ENCODE peak calls at places on chromosomes 1 and 21, in seven cellular contexts. E is psoas muscle; I is adrenal gland; T is naive thymus-derived CD4-positive, alpha-beta T cell; S is right atrium auricular region; U is right cardiac atrium; Q is neuronal stem cell. H is an unnamed sample.

GRCh38 chr1:230909974-230910754 is 41.8 kb upstream of the C1orf198 start:
- DNase-seq in E (peak; percentile 59), I (no peak), U (peak; percentile 78), Q (no peak), S (no peak), T (no peak), H (peak; percentile 24)

GRCh38 chr1:211036701-211037494 is 97.0 kb downstream of the KCNH1 start:
- DNase-seq in Q (no peak), U (no peak), S (no peak), T (no peak), E (no peak), I (no peak), H (no peak)

GRCh38 chr1:46819335-46819734 is 20.5 kb downstream of the CYP4B1 start:
- DNase-seq in U (no peak), E (no peak), Q (no peak), S (no peak), T (no peak), I (no peak), H (no peak)

GRCh38 chr1:34263411-34263810 is 86.7 kb downstream of the C1orf94 start:
- DNase-seq in I (no peak), U (no peak), T (no peak), Q (no peak), S (no peak), E (no peak), H (no peak)

GRCh38 chr21:43937898-43938309 is 72.9 kb downstream of the AGPAT3 start:
- DNase-seq in S (no peak), E (no peak), T (no peak), Q (no peak), I (no peak), U (no peak), H (no peak)

GRCh38 chr1:206145771-206146290 is 28.6 kb upstream of the AVPR1B start:
- DNase-seq in S (no peak), E (no peak), T (no peak), I (no peak), U (no peak), Q (no peak), H (no peak)

GRCh38 chr1:41461790-41462679 is 22.4 kb downstream of the EDN2 start:
- DNase-seq in U (no peak), E (no peak), S (no peak), Q (no peak), T (no peak), I (no peak), H (no peak)

GRCh38 chr1:79556189-79556588 is 549.7 kb upstream of the ADGRL4 start:
- DNase-seq in I (no peak), U (no peak), S (no peak), T (no peak), E (no peak), Q (no peak), H (no peak)

GRCh38 chr21:44088401-44088780 is 18.8 kb upstream of the PWP2 start:
- DNase-seq in S (no peak), Q (no peak), I (no peak), T (no peak), U (no peak), E (no peak), H (no peak)

GRCh38 chr1:245807306-245807705 is 652.5 kb downstream of the KIF26B start:
- DNase-seq in E (no peak), I (no peak), U (no peak), Q (no peak), T (no peak), S (no peak), H (no peak)

GRCh38 chr1:95012389-95012788 is 60.4 kb downstream of the ALG14 start:
- DNase-seq in I (peak; percentile 71), E (no peak), U (no peak), T (no peak), Q (no peak), S (no peak), H (no peak)

GRCh38 chr1:11337536-11338350 is 64.7 kb downstream of the UBIAD1 start:
- DNase-seq in I (peak; percentile 42), E (peak; percentile 76), S (no peak), T (peak; percentile 67), Q (peak; percentile 58), U (peak; percentile 78), H (peak; percentile 35)

GRCh38 chr1:235021815-235022214 is 106.8 kb downstream of the TOMM20 start:
- DNase-seq in E (no peak), S (no peak), Q (no peak), U (no peak), T (no peak), I (no peak), H (no peak)

GRCh38 chr1:88029142-88029541 is 654.9 kb upstream of the PKN2 start:
- DNase-seq in U (no peak), I (no peak), Q (no peak), E (no peak), T (no peak), S (no peak), H (no peak)

GRCh38 chr1:5590717-5591116 is 401.5 kb downstream of the NPHP4 start:
- DNase-seq in U (no peak), S (no peak), T (no peak), Q (no peak), I (no peak), E (no peak), H (no peak)

GRCh38 chr1:15410223-15410883 is 665 bp downstream of the EFHD2 start:
- DNase-seq in Q (no peak), U (no peak), T (no peak), I (peak; percentile 16), E (no peak), S (no peak), H (no peak)

GRCh38 chr1:18575620-18576019 is 55.0 kb upstream of the PAX7 start:
- DNase-seq in T (peak; percentile 20), I (no peak), E (no peak), Q (peak; percentile 85), U (peak; percentile 80), S (peak; percentile 65), H (no peak)

GRCh38 chr1:96698332-96698983 is 23.1 kb upstream of the PTBP2 start:
- DNase-seq in T (no peak), E (no peak), S (no peak), I (peak; percentile 19), U (no peak), Q (no peak), H (no peak)

GRCh38 chr1:116168277-116169032 is 57.3 kb downstream of the MAB21L3 start:
- DNase-seq in Q (peak; percentile 66), T (peak; percentile 82), S (peak; percentile 78), I (peak; percentile 71), E (peak; percentile 92), U (peak; percentile 94), H (peak; percentile 73)

GRCh38 chr1:4028139-4028501 is 128.0 kb upstream of the C1orf174 start:
- DNase-seq in S (no peak), E (no peak), Q (no peak), T (no peak), U (no peak), I (no peak), H (no peak)

GRCh38 chr1:204649756-204650155 is 35.8 kb downstream of the LRRN2 start:
- DNase-seq in I (no peak), U (no peak), T (no peak), E (no peak), S (no peak), Q (no peak), H (no peak)

GRCh38 chr1:12593621-12594066 is 24.4 kb downstream of the DHRS3 start:
- DNase-seq in Q (no peak), S (peak; percentile 88), I (no peak), E (peak; percentile 74), T (no peak), U (peak; percentile 88), H (peak; percentile 76)
- H3K27ac ChIP-seq in Q (no peak overlapping the region), S (peak overlapping the region; percentile 93), I (peak overlapping the region; percentile 65), E (peak overlapping the region; percentile 93), T (no peak overlapping the region), U (peak overlapping the region; percentile 86), H (peak overlapping the region; percentile 92)

GRCh38 chr21:28745131-28746055 is 247.3 kb downstream of the LTN1 start:
- DNase-seq in U (peak; percentile 79), T (peak; percentile 64), E (peak; percentile 71), Q (peak; percentile 58), S (peak; percentile 84), I (peak; percentile 67), H (peak; percentile 80)

GRCh38 chr21:28747464-28747863 is 245.2 kb downstream of the LTN1 start:
- DNase-seq in Q (no peak), E (no peak), I (no peak), U (no peak), T (no peak), S (no peak), H (no peak)

GRCh38 chr21:28746166-28746565 is 246.5 kb downstream of the LTN1 start:
- DNase-seq in E (no peak), U (no peak), S (no peak), T (no peak), I (no peak), Q (no peak), H (no peak)

GRCh38 chr21:28742527-28742926 is 250.2 kb downstream of the LTN1 start:
- DNase-seq in U (no peak), E (no peak), S (no peak), Q (no peak), I (no peak), T (no peak), H (no peak)

GRCh38 chr21:28743723-28744122 is 249.0 kb downstream of the LTN1 start:
- DNase-seq in S (no peak), T (no peak), Q (no peak), E (no peak), U (no peak), I (no peak), H (no peak)
- H3K4me1 ChIP-seq in S (peaks cover 24% of the 10 kb centered on the region), T (no peaks in the 10 kb centered on the region), Q (no peaks in the 10 kb centered on the region), E (peaks cover 6% of the 10 kb centered on the region), U (no peaks in the 10 kb centered on the region), I (peaks cover 8% of the 10 kb centered on the region), H (no peaks in the 10 kb centered on the region)

DNA sequence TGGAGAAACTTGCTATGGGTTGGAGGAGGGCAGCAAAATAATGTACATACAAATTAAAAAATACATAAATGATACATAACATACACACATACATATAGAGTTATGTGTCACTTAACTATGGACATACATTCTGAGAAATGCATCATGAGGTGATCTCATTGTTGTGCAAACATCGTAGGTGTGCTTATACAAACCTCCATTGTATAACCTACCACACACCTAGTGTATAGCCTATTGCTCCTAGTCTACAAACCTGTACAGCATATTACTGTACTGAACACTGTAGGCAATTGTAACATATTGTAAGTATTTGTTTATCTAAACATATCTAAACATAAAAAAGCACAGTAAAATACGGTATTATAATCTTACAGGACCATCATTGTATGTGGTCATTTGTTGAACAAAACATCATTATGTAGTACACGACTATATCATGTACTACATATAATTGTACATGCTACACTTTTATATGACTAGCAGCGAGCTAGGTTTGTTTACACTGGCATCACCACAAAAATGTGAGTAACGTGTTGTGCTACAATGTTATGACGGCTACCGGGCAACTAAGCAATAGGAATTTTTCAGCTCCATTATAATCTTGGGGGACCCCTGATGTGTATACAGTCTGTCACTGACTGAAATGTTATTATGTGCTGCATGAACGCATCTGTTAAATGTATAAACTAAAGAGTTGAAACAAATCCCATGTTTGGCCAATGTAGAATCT is 35.5 kb downstream of the ITGB3BP start:
- DNase-seq in S (no peak), E (no peak), I (no peak), U (no peak), Q (no peak), T (no peak), H (no peak)
- H3K27ac ChIP-seq in S (peak overlapping the region; percentile 77), E (no peak overlapping the region), I (no peak overlapping the region), U (no peak overlapping the region), Q (no peak overlapping the region), T (no peak overlapping the region), H (no peak overlapping the region)

DNA sequence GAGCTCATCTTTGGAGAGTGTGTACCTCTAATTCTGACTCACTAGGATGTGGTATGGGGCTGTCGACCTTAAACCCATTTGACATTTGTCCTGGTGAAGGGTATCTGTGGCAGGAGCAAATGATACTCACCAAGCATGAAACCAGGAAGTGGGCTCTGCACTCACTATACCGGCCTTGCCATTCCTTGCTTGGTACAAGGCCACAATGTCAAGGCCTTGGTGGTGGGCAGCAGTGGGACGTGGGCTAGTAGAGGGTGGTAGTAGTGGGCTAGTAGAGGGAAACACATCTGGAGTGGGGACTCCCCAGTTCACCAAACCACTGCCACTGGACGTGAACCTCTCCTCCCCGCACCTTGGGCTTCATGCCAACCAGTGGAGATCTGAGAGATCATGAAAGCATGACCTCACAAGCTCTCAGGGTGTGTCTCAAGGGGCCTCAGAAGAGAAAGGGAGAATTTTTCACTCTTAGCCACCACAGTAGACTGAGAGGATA is 11.5 kb downstream of the TNFSF4 start:
- DNase-seq in T (no peak), S (no peak), I (no peak), E (no peak), U (no peak), Q (no peak), H (no peak)
- H3K4me1 ChIP-seq in T (peaks cover 10% of the 10 kb centered on the region), S (peaks cover 11% of the 10 kb centered on the region), I (peaks cover 3% of the 10 kb centered on the region), E (peaks cover 3% of the 10 kb centered on the region), U (no peaks in the 10 kb centered on the region), Q (no peaks in the 10 kb centered on the region), H (no peaks in the 10 kb centered on the region)